ENCODE peak calls at places on chromosomes 11 and 22, in four cellular contexts. One of them, this sample, is unnamed. For H3K4me1, the result is how much of the 10 kb centered on the place peaks cover.

GRCh38 chr22:19056951-19057401 is 65.2 kb downstream of the DGCR2 start:
- DNase-seq in IMR-90: no peak
- DNase-seq in Karpas-422: no peak
- DNase-seq in ovary: no peak
- DNase-seq in this sample: no peak

GRCh38 chr22:46456818-46457163 is 80.6 kb downstream of the CELSR1 start:
- DNase-seq in IMR-90: no peak
- DNase-seq in ovary: no peak
- DNase-seq in Karpas-422: no peak
- DNase-seq in this sample: no peak

GRCh38 chr11:104319396-104319795 is 155.4 kb upstream of the PDGFD start:
- DNase-seq in IMR-90: no peak
- DNase-seq in Karpas-422: no peak
- DNase-seq in ovary: no peak
- DNase-seq in this sample: no peak

GRCh38 chr11:60265373-60266214 is 14.9 kb upstream of the MS4A4A start:
- DNase-seq in Karpas-422: peak
- DNase-seq in IMR-90: peak
- DNase-seq in ovary: no peak
- DNase-seq in this sample: peak

GRCh38 chr22:27810566-27810965 is 9.0 kb upstream of the MN1 start:
- DNase-seq in IMR-90: peak
- DNase-seq in ovary: peak
- DNase-seq in Karpas-422: no peak
- DNase-seq in this sample: no peak

GRCh38 chr22:33023119-33023827 is 34.9 kb downstream of the SYN3 start:
- DNase-seq in IMR-90: no peak
- DNase-seq in Karpas-422: no peak
- DNase-seq in ovary: no peak
- DNase-seq in this sample: no peak

GRCh38 chr22:34946339-34946985 is 119.5 kb upstream of the ISX start:
- DNase-seq in Karpas-422: no peak
- DNase-seq in IMR-90: no peak
- DNase-seq in ovary: no peak
- DNase-seq in this sample: no peak

GRCh38 chr22:22099833-22100812 is 117.5 kb upstream of the TOP3B start:
- DNase-seq in IMR-90: peak
- DNase-seq in Karpas-422: peak
- DNase-seq in ovary: no peak
- DNase-seq in this sample: peak

GRCh38 chr11:59669611-59670009 is 773 bp upstream of the PATL1 start:
- DNase-seq in IMR-90: peak
- DNase-seq in ovary: peak
- DNase-seq in Karpas-422: no peak
- DNase-seq in this sample: no peak

GRCh38 chr22:25334091-25334490 is 114.7 kb downstream of the CRYBB2 start:
- DNase-seq in Karpas-422: peak
- DNase-seq in IMR-90: peak
- DNase-seq in ovary: no peak
- DNase-seq in this sample: peak

GRCh38 chr22:18056161-18056666 is 21.6 kb upstream of the PEX26 start:
- DNase-seq in ovary: no peak
- DNase-seq in IMR-90: peak
- DNase-seq in Karpas-422: peak
- DNase-seq in this sample: peak

GRCh38 chr11:64225608-64226506 is at the start of the genes NUDT22 and TRPT1:
- DNase-seq in ovary: peak
- DNase-seq in IMR-90: peak
- DNase-seq in Karpas-422: peak
- DNase-seq in this sample: peak

GRCh38 chr22:37484115-37485005 is 1.8 kb downstream of the MFNG start:
- DNase-seq in Karpas-422: peak
- DNase-seq in IMR-90: no peak
- DNase-seq in ovary: no peak
- DNase-seq in this sample: peak

GRCh38 chr22:44385781-44386180 is 73.0 kb upstream of the SHISAL1 start:
- DNase-seq in ovary: no peak
- DNase-seq in Karpas-422: no peak
- DNase-seq in IMR-90: no peak
- DNase-seq in this sample: no peak

GRCh38 chr11:45722144-45722543 is 56.7 kb upstream of the CHST1 start:
- DNase-seq in ovary: no peak
- DNase-seq in IMR-90: no peak
- DNase-seq in Karpas-422: no peak
- DNase-seq in this sample: no peak

GRCh38 chr11:93166194-93166593 is 31.6 kb downstream of the SLC36A4 start:
- DNase-seq in IMR-90: no peak
- DNase-seq in Karpas-422: no peak
- DNase-seq in ovary: no peak
- DNase-seq in this sample: no peak

GRCh38 chr22:24391836-24392217 is 35.6 kb upstream of the ADORA2A start:
- DNase-seq in IMR-90: peak
- DNase-seq in ovary: no peak
- DNase-seq in Karpas-422: no peak
- DNase-seq in this sample: no peak

GRCh38 chr11:66022401-66023185 is 3.7 kb downstream of the CATSPER1 start:
- DNase-seq in Karpas-422: peak
- DNase-seq in ovary: peak
- DNase-seq in IMR-90: peak
- DNase-seq in this sample: peak

GRCh38 chr11:96254854-96255253 is 88.1 kb downstream of the MAML2 start:
- DNase-seq in Karpas-422: no peak
- DNase-seq in IMR-90: no peak
- DNase-seq in ovary: no peak
- DNase-seq in this sample: no peak

GRCh38 chr11:48087422-48087821 is 107.1 kb downstream of the PTPRJ start:
- DNase-seq in IMR-90: no peak
- DNase-seq in Karpas-422: no peak
- DNase-seq in ovary: no peak
- DNase-seq in this sample: no peak

GRCh38 chr11:48087974-48088681 is 107.8 kb downstream of the PTPRJ start:
- DNase-seq in IMR-90: no peak
- DNase-seq in ovary: no peak
- DNase-seq in Karpas-422: no peak
- DNase-seq in this sample: no peak

GRCh38 chr11:48091426-48092102 is 111.2 kb downstream of the PTPRJ start:
- DNase-seq in ovary: no peak
- DNase-seq in IMR-90: no peak
- DNase-seq in Karpas-422: peak
- DNase-seq in this sample: no peak

GRCh38 chr11:48090174-48090573 is 109.8 kb downstream of the PTPRJ start:
- DNase-seq in ovary: peak
- DNase-seq in IMR-90: no peak
- DNase-seq in Karpas-422: peak
- DNase-seq in this sample: no peak

GRCh38 chr11:48088682-48089050 is 108.3 kb downstream of the PTPRJ start:
- DNase-seq in ovary: no peak
- DNase-seq in IMR-90: no peak
- DNase-seq in Karpas-422: peak
- DNase-seq in this sample: no peak
- H3K4me3 ChIP-seq in ovary: no peak
- H3K4me3 ChIP-seq in IMR-90: no peak
- H3K4me3 ChIP-seq in Karpas-422: no peak
- H3K4me3 ChIP-seq in this sample: no peak

GRCh38 chr22:41929158-41929896 is 2.7 kb upstream of the TNFRSF13C start:
- DNase-seq in ovary: no peak
- DNase-seq in IMR-90: no peak
- DNase-seq in Karpas-422: peak
- DNase-seq in this sample: peak
- H3K4me1 ChIP-seq in ovary: under half
- H3K4me1 ChIP-seq in IMR-90: under half
- H3K4me1 ChIP-seq in Karpas-422: half or more
- H3K4me1 ChIP-seq in this sample: half or more

DNA sequence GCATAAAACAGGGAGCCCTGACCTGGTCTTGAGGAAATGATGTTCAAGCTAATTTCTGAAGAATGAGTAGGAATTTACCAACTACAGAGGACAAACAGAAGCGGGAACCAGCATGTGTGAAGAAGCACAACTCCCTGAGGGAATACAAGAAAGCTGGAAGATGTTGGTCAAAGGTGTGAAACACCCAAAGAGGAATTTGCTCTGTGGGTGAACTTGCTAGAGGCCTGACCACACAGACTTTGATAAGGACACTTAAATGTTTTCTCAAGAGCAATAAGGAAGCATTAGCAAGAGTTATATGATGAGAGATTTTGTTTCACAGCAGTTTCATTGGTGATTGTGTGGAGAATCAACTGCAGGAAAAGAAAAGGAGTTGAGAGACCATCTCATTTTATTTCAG is 17.6 kb downstream of the SLC5A12 start:
- DNase-seq in IMR-90: no peak
- DNase-seq in Karpas-422: no peak
- DNase-seq in ovary: no peak
- DNase-seq in this sample: no peak
- H3K4me3 ChIP-seq in IMR-90: no peak
- H3K4me3 ChIP-seq in Karpas-422: no peak
- H3K4me3 ChIP-seq in ovary: no peak
- H3K4me3 ChIP-seq in this sample: no peak

GRCh38 chr11:1520209-1520986 is 33.8 kb upstream of the MOB2 start:
- DNase-seq in Karpas-422: no peak
- DNase-seq in ovary: no peak
- DNase-seq in IMR-90: no peak
- DNase-seq in this sample: no peak

GRCh38 chr11:1518301-1518700 is 31.7 kb upstream of the MOB2 start:
- DNase-seq in Karpas-422: no peak
- DNase-seq in ovary: no peak
- DNase-seq in IMR-90: no peak
- DNase-seq in this sample: no peak

GRCh38 chr11:1517117-1518005 is 30.8 kb upstream of the MOB2 start:
- DNase-seq in Karpas-422: no peak
- DNase-seq in IMR-90: no peak
- DNase-seq in ovary: no peak
- DNase-seq in this sample: no peak

GRCh38 chr11:1520987-1521349 is 34.4 kb upstream of the MOB2 start:
- DNase-seq in IMR-90: no peak
- DNase-seq in Karpas-422: no peak
- DNase-seq in ovary: no peak
- DNase-seq in this sample: peak

DNA sequence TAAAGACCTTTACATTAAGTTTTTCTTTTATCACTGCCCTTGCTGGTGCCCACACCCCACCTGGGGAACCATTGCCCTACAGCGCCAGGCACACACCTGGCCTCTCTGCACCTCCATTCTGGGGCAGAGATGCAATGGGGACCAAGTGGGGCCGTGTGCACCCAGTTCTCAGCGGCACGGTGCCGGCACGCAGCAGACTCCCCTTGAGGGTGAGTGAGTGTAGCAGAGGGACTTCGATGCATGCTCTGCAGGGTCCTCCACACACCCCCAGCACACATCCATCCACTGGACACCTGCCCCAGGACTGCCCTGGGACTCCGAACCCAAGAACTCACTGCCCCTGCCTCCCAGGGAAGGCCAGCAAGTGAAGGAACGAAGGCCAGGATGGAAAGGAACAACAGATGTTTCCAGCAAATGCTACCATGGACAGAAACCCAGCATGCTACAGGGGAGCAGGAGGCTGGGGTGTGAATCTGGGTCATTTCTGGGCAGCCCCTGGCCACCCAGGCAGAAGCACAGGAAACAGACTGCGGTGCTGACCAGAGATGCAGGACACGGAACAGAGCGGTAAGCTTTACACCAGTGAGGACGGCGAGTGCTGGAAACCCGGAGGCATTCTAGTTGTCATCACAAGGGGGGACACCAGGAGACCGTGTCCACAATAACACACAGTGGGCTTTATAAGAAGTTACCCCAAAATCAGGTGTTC is 32.6 kb upstream of the MOB2 start:
- DNase-seq in IMR-90: no peak
- DNase-seq in ovary: no peak
- DNase-seq in Karpas-422: no peak
- DNase-seq in this sample: no peak
- H3K4me1 ChIP-seq in IMR-90: under half
- H3K4me1 ChIP-seq in ovary: under half
- H3K4me1 ChIP-seq in Karpas-422: under half
- H3K4me1 ChIP-seq in this sample: half or more

GRCh38 chr22:41366323-41367014 is 15.3 kb upstream of the TEF start:
- DNase-seq in IMR-90: no peak
- DNase-seq in ovary: no peak
- DNase-seq in Karpas-422: no peak
- DNase-seq in this sample: no peak
- H3K4me3 ChIP-seq in IMR-90: no peak
- H3K4me3 ChIP-seq in ovary: peak
- H3K4me3 ChIP-seq in Karpas-422: no peak
- H3K4me3 ChIP-seq in this sample: no peak

GRCh38 chr11:6635082-6635932 is 16.1 kb upstream of the TPP1 start:
- DNase-seq in ovary: peak
- DNase-seq in IMR-90: peak
- DNase-seq in Karpas-422: no peak
- DNase-seq in this sample: no peak

GRCh38 chr11:6636480-6636879 is 17.3 kb upstream of the TPP1 start:
- DNase-seq in Karpas-422: no peak
- DNase-seq in ovary: peak
- DNase-seq in IMR-90: no peak
- DNase-seq in this sample: no peak

GRCh38 chr11:6633422-6634408 is 14.5 kb upstream of the TPP1 start:
- DNase-seq in ovary: peak
- DNase-seq in IMR-90: no peak
- DNase-seq in Karpas-422: no peak
- DNase-seq in this sample: no peak

GRCh38 chr11:6632116-6633073 is 13.2 kb upstream of the TPP1 start:
- DNase-seq in IMR-90: no peak
- DNase-seq in Karpas-422: no peak
- DNase-seq in ovary: peak
- DNase-seq in this sample: no peak

GRCh38 chr11:6634534-6634933 is 15.3 kb upstream of the TPP1 start:
- DNase-seq in IMR-90: no peak
- DNase-seq in ovary: no peak
- DNase-seq in Karpas-422: no peak
- DNase-seq in this sample: no peak
- H3K4me1 ChIP-seq in IMR-90: under half
- H3K4me1 ChIP-seq in ovary: under half
- H3K4me1 ChIP-seq in Karpas-422: under half
- H3K4me1 ChIP-seq in this sample: under half

GRCh38 chr11:57709802-57710367 is 2.1 kb downstream of the MED19 start:
- DNase-seq in IMR-90: no peak
- DNase-seq in ovary: no peak
- DNase-seq in Karpas-422: no peak
- DNase-seq in this sample: no peak

GRCh38 chr11:57711414-57712255 is at the start of gene MED19:
- DNase-seq in ovary: peak
- DNase-seq in IMR-90: peak
- DNase-seq in Karpas-422: peak
- DNase-seq in this sample: peak

GRCh38 chr11:57713849-57714248 is 1.5 kb downstream of the TMX2 start:
- DNase-seq in ovary: no peak
- DNase-seq in IMR-90: no peak
- DNase-seq in Karpas-422: no peak
- DNase-seq in this sample: no peak

GRCh38 chr11:57712256-57713150 is at the start of gene TMX2:
- DNase-seq in IMR-90: peak
- DNase-seq in Karpas-422: peak
- DNase-seq in ovary: peak
- DNase-seq in this sample: peak
- H3K4me3 ChIP-seq in IMR-90: peak
- H3K4me3 ChIP-seq in Karpas-422: peak
- H3K4me3 ChIP-seq in ovary: peak
- H3K4me3 ChIP-seq in this sample: peak

This sample was measured in OCI-LY7.